ENCODE peak calls at places on chromosomes 11 and 22, in eight cellular contexts. F is stimulated activated CD4-positive, alpha-beta T cell treated with anti-CD3 and anti-CD28 coated beads, Interleukin-12 subunit alpha, Interleukin-12 subunit beta, amount 100 ng/mL, for 48 hours; V is effector CD4-positive, alpha-beta T cell; U is amniotic stem cell; C is stimulated activated CD8-positive, alpha-beta memory T cell treated with anti-CD3 and anti-CD28 coated beads, Interleukin-4, amount 100 ng/mL, for 1 hour; A is stromal cell of bone marrow; H is activated CD8-positive, alpha-beta memory T cell treated with anti-CD3 and anti-CD28 coated beads, Interleukin-2, amount 50 U/mL, for 48 hours; G is activated T-cell treated with anti-CD3 and anti-CD28 coated beads for 24 hours. Z is an unnamed sample.

GRCh38 chr11:112831041-112831440 is 130.2 kb upstream of the NCAM1 start:
- DNase-seq in F (no peak), V (no peak), U (no peak), C (no peak), A (no peak), H (no peak), G (no peak), Z (no peak)

GRCh38 chr11:95708681-95709080 is 80.9 kb downstream of the FAM76B start:
- DNase-seq in F (no peak), V (no peak), U (no peak), C (no peak), A (no peak), H (no peak), G (no peak), Z (no peak)

GRCh38 chr11:63747006-63747405 is 21.6 kb downstream of the ZFTA start:
- DNase-seq in F (no peak), V (no peak), U (no peak), C (no peak), A (no peak), H (no peak), G (no peak), Z (no peak)

GRCh38 chr11:64805481-64805880 is 2.5 kb upstream of the MAP4K2 start:
- DNase-seq in F (no peak), V (no peak), U (no peak), C (no peak), A (no peak), H (no peak), G (no peak), Z (no peak)

GRCh38 chr11:89613916-89614315 is 96.2 kb upstream of the TRIM77 start:
- DNase-seq in F (no peak), V (no peak), U (no peak), C (no peak), A (no peak), H (no peak), G (no peak), Z (no peak)

GRCh38 chr11:106697058-106697457 is 321.2 kb downstream of the GUCY1A2 start:
- DNase-seq in F (no peak), V (no peak), U (peak; percentile 8), C (no peak), A (peak; percentile 47), H (no peak), G (no peak), Z (peak; percentile 57)

GRCh38 chr11:117856252-117856651 is 20.2 kb downstream of the FXYD6 start:
- DNase-seq in F (no peak), V (no peak), U (no peak), C (no peak), A (no peak), H (no peak), G (no peak), Z (no peak)

GRCh38 chr11:34619062-34619516 is 1.8 kb upstream of the EHF start:
- DNase-seq in F (no peak), V (no peak), U (no peak), C (no peak), A (no peak), H (no peak), G (no peak), Z (no peak)

GRCh38 chr22:31393890-31394289 is 5.5 kb upstream of the DRG1 start:
- DNase-seq in F (no peak), V (no peak), U (no peak), C (no peak), A (no peak), H (no peak), G (no peak), Z (peak; percentile 9)

GRCh38 chr11:8080674-8081590 is at the start of gene TUB:
- DNase-seq in F (no peak), V (no peak), U (no peak), C (no peak), A (no peak), H (no peak), G (no peak), Z (no peak)

GRCh38 chr11:62433141-62433543 is 14.3 kb downstream of the SCGB1A1 start:
- DNase-seq in F (no peak), V (no peak), U (no peak), C (no peak), A (no peak), H (no peak), G (no peak), Z (no peak)

GRCh38 chr22:49305966-49306631 is 521.6 kb downstream of the BRD1 start:
- DNase-seq in F (no peak), V (no peak), U (no peak), C (no peak), A (no peak), H (peak; percentile 18), G (no peak), Z (no peak)

GRCh38 chr11:62124186-62125113 is 639 bp downstream of the INCENP start:
- DNase-seq in F (no peak), V (no peak), U (no peak), C (no peak), A (no peak), H (peak; percentile 74), G (peak; percentile 9), Z (peak; percentile 33)

GRCh38 chr22:40348025-40348658 is 1.8 kb downstream of the ADSL start:
- DNase-seq in F (peak; percentile 59), V (peak; percentile 55), U (peak; percentile 25), C (peak; percentile 49), A (no peak), H (peak; percentile 71), G (peak; percentile 58), Z (peak; percentile 44)

GRCh38 chr11:10304495-10305261 is at the start of gene ADM:
- DNase-seq in F (no peak), V (no peak), U (peak; percentile 86), C (no peak), A (peak; percentile 85), H (peak; percentile 73), G (no peak), Z (peak; percentile 92)

GRCh38 chr11:63710476-63711217 is 29.3 kb downstream of the RTN3 start:
- DNase-seq in F (no peak), V (no peak), U (no peak), C (no peak), A (peak; percentile 66), H (no peak), G (no peak), Z (peak; percentile 89)

GRCh38 chr11:31050061-31050790 is 319.3 kb downstream of the DCDC1 start:
- DNase-seq in F (no peak), V (no peak), U (no peak), C (no peak), A (no peak), H (no peak), G (no peak), Z (no peak)

GRCh38 chr11:118078972-118079411 is 2.1 kb downstream of the TMPRSS4 start:
- DNase-seq in F (no peak), V (no peak), U (no peak), C (no peak), A (no peak), H (no peak), G (no peak), Z (no peak)

GRCh38 chr22:17154971-17155370 is 4.1 kb downstream of the HDHD5 start:
- DNase-seq in F (no peak), V (no peak), U (no peak), C (no peak), A (no peak), H (no peak), G (no peak), Z (no peak)

GRCh38 chr11:123304828-123305530 is 109.9 kb upstream of the CLMP start:
- DNase-seq in F (no peak), V (no peak), U (no peak), C (no peak), A (no peak), H (no peak), G (no peak), Z (no peak)